ENCODE peak calls at places on chromosome 15, in ten cellular contexts. C is uterus, Q is epithelial cell of esophagus, W is tibial artery, E is adrenal gland, H is HL-60, U is MM.1S, S is AG10803, T is adipocyte, O is SJSA1. G is an unnamed sample.
A peak's percentile ranks its signal among the peaks of the same experiment; 100 is the strongest.

GRCh38 chr15:42059661-42060476 is 34.5 kb downstream of the PLA2G4D start:
- DNase-seq in C (no peak), Q (peak; percentile 56), W (no peak), E (no peak), H (no peak), U (peak; percentile 58), S (peak; percentile 19), T (peak; percentile 68), O (no peak), G (no peak)

GRCh38 chr15:29089731-29090616 is 179.6 kb downstream of the NSMCE3 start:
- DNase-seq in C (no peak), Q (no peak), W (no peak), E (no peak), H (no peak), U (no peak), S (no peak), T (peak; percentile 38), O (no peak), G (no peak)

GRCh38 chr15:68298882-68299381 is 21.4 kb downstream of the FEM1B start:
- DNase-seq in C (no peak), Q (no peak), W (peak; percentile 51), E (peak; percentile 40), H (no peak), U (peak; percentile 99), S (no peak), T (peak; percentile 44), O (no peak), G (no peak)

GRCh38 chr15:25717861-25718504 is 145.1 kb downstream of the ATP10A start:
- DNase-seq in C (no peak), Q (no peak), W (peak; percentile 75), E (no peak), H (no peak), U (no peak), S (peak; percentile 34), T (no peak), O (no peak), G (no peak)

GRCh38 chr15:57444877-57445513 is 68.7 kb downstream of the CGNL1 start:
- DNase-seq in C (no peak), Q (peak; percentile 20), W (no peak), E (peak; percentile 24), H (no peak), U (no peak), S (peak; percentile 18), T (no peak), O (no peak), G (no peak)

GRCh38 chr15:70703483-70703882 is 59.9 kb downstream of the UACA start:
- DNase-seq in C (no peak), Q (peak; percentile 29), W (no peak), E (no peak), H (no peak), U (no peak), S (no peak), T (peak; percentile 33), O (peak; percentile 63), G (no peak)

GRCh38 chr15:95565201-95565600 is 765.3 kb upstream of the NR2F2 start:
- DNase-seq in C (no peak), Q (no peak), W (no peak), E (no peak), H (no peak), U (no peak), S (no peak), T (no peak), O (no peak), G (no peak)

GRCh38 chr15:27582741-27583400 is 516.2 kb downstream of the OCA2 start:
- DNase-seq in C (no peak), Q (no peak), W (no peak), E (no peak), H (no peak), U (no peak), S (peak; percentile 71), T (peak; percentile 4), O (no peak), G (no peak)

GRCh38 chr15:69530234-69530633 is 77.6 kb downstream of the RPLP1 start:
- DNase-seq in C (no peak), Q (no peak), W (no peak), E (no peak), H (no peak), U (no peak), S (no peak), T (no peak), O (no peak), G (no peak)

GRCh38 chr15:90201944-90202375 is 830 bp downstream of the SEMA4B start:
- DNase-seq in C (no peak), Q (no peak), W (no peak), E (no peak), H (no peak), U (no peak), S (no peak), T (peak; percentile 27), O (no peak), G (no peak)

GRCh38 chr15:60840703-60841411 is 361.9 kb upstream of the ICE2 start:
- DNase-seq in C (no peak), Q (no peak), W (no peak), E (no peak), H (no peak), U (no peak), S (no peak), T (no peak), O (no peak), G (no peak)

GRCh38 chr15:28989239-28989830 is 103.6 kb downstream of the APBA2 start:
- DNase-seq in C (no peak), Q (no peak), W (no peak), E (no peak), H (no peak), U (peak; percentile 13), S (no peak), T (no peak), O (peak; percentile 84), G (no peak)

GRCh38 chr15:65521355-65521754 is 3.9 kb upstream of the DPP8 start:
- DNase-seq in C (no peak), Q (no peak), W (no peak), E (no peak), H (no peak), U (no peak), S (no peak), T (no peak), O (no peak), G (no peak)

DNA sequence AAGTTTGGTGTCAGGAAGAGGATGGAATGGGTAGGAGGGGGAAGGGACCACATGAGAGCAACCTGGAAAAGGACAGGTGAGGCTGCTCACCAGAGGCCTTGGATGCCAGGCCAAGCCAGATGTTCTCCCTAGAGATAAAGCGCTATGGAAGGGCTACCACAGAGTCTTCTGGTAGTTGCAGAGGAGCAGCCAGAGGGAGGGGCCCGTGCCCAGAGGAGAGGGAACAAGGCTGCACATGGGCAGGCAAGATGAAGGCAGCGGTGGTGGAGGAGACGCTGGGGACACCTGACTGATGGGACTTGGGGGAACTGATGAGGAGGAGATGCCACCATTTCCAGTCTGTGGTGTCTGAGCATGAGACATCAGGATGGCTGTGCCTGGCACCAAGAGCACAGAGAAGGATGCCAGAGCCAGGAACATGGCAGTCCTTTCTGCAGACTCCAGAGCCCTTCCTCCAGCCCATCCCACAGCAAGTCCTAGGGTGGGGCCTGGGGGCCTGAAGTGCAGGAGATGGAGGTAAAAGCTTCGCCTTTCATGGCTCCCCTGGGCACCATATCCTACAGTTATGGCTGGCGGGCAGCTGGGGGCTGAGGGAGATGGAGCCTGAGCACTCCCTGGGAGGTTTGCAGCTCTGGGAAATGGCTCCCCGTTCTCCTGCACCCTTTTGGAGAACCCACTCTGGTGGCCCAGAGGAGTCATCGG is 103.0 kb downstream of the ETFA start:
- DNase-seq in C (no peak), Q (no peak), W (no peak), E (no peak), H (no peak), U (no peak), S (no peak), T (no peak), O (no peak), G (no peak)
- H3K4me3 ChIP-seq in C (no peak overlapping the region), Q (no peak overlapping the region), W (no peak overlapping the region), E (no peak overlapping the region), H (no peak overlapping the region), U (no peak overlapping the region), S (no peak overlapping the region), T (no peak overlapping the region), O (no peak overlapping the region), G (no peak overlapping the region)

GRCh38 chr15:48642795-48643194 is 2.7 kb downstream of the FBN1 start:
- DNase-seq in C (no peak), Q (no peak), W (no peak), E (no peak), H (no peak), U (no peak), S (peak; percentile 58), T (peak; percentile 64), O (no peak), G (no peak)
- H3K4me3 ChIP-seq in C (no peak overlapping the region), Q (no peak overlapping the region), W (peak overlapping the region; percentile 93), E (no peak overlapping the region), H (no peak overlapping the region), U (no peak overlapping the region), S (peak overlapping the region; percentile 96), T (peak overlapping the region; percentile 98), O (peak overlapping the region; percentile 91), G (peak overlapping the region; percentile 89)

GRCh38 chr15:52162876-52163275 is 28.3 kb downstream of the GNB5 start:
- DNase-seq in C (no peak), Q (no peak), W (no peak), E (no peak), H (no peak), U (no peak), S (no peak), T (no peak), O (no peak), G (no peak)
- H3K4me3 ChIP-seq in C (no peak overlapping the region), Q (no peak overlapping the region), W (no peak overlapping the region), E (no peak overlapping the region), H (no peak overlapping the region), U (no peak overlapping the region), S (no peak overlapping the region), T (no peak overlapping the region), O (peak overlapping the region; percentile 9), G (no peak overlapping the region)

GRCh38 chr15:89024418-89024817 is 63.8 kb upstream of the ABHD2 start:
- DNase-seq in C (no peak), Q (no peak), W (no peak), E (no peak), H (no peak), U (no peak), S (no peak), T (no peak), O (no peak), G (no peak)

GRCh38 chr15:89028036-89028435 is 60.2 kb upstream of the ABHD2 start:
- DNase-seq in C (no peak), Q (no peak), W (no peak), E (no peak), H (no peak), U (no peak), S (no peak), T (no peak), O (no peak), G (no peak)

GRCh38 chr15:89030311-89030710 is 57.9 kb upstream of the ABHD2 start:
- DNase-seq in C (no peak), Q (peak; percentile 58), W (no peak), E (no peak), H (no peak), U (no peak), S (no peak), T (no peak), O (peak; percentile 12), G (no peak)

GRCh38 chr15:89023311-89023961 is 64.8 kb upstream of the ABHD2 start:
- DNase-seq in C (no peak), Q (peak; percentile 75), W (no peak), E (peak; percentile 23), H (no peak), U (no peak), S (no peak), T (no peak), O (no peak), G (no peak)

DNA sequence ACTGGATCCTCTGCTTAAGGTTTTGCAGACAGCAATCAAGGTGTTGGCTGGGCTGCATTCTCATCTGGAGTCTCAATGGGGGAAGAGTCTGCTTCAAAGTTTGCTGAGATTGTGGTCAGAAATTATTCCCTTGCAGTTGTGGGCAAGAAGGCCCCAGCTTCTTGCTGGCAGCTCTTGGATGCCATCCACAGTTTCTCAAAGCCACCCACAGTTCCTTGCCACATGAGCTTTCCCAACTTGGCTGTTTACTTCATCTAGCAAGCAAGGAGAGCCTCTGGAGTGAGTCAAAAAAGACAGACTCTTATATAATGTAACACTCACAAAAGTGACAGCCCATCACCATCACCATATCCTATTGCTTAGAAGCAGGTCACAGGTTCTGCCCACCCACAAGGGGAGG is 62.1 kb upstream of the ABHD2 start:
- DNase-seq in C (no peak), Q (no peak), W (no peak), E (no peak), H (no peak), U (no peak), S (no peak), T (no peak), O (no peak), G (no peak)
- H3K4me3 ChIP-seq in C (no peak overlapping the region), Q (no peak overlapping the region), W (no peak overlapping the region), E (no peak overlapping the region), H (no peak overlapping the region), U (no peak overlapping the region), S (no peak overlapping the region), T (no peak overlapping the region), O (no peak overlapping the region), G (no peak overlapping the region)